ENCODE peak calls at places on chromosomes 2 and 18, in eight cellular contexts. I, U, T, M, A, V, Z and K are unnamed samples.

GRCh38 chr2:45477546-45477945 is 133.5 kb downstream of the SRBD1 start:
- DNase-seq in I (no peak), U (no peak), M (no peak), V (no peak), A (no peak), Z (no peak), T (no peak), K (peak; percentile 15)

GRCh38 chr2:37802899-37803379 is 122.1 kb upstream of the RMDN2 start:
- DNase-seq in T (no peak), V (peak; percentile 27), U (peak; percentile 88), I (no peak), Z (no peak), M (no peak), A (no peak), K (peak; percentile 47)

GRCh38 chr18:63775166-63775730 is at the start of gene SERPINB7:
- DNase-seq in A (no peak), T (no peak), Z (no peak), M (no peak), U (peak; percentile 93), V (no peak), I (no peak), K (no peak)

GRCh38 chr18:77208969-77209368 is 40.7 kb upstream of the GALR1 start:
- DNase-seq in Z (peak; percentile 34), T (no peak), M (no peak), V (no peak), I (no peak), U (peak; percentile 84), A (peak; percentile 64), K (no peak)

GRCh38 chr2:127472268-127472667 is 54.0 kb downstream of the IWS1 start:
- DNase-seq in T (no peak), Z (no peak), V (no peak), A (no peak), M (no peak), U (no peak), I (no peak), K (no peak)

GRCh38 chr18:499351-500229 is 911 bp downstream of the COLEC12 start:
- DNase-seq in Z (no peak), M (no peak), T (no peak), A (no peak), U (peak; percentile 80), V (no peak), I (no peak), K (peak; percentile 78)

GRCh38 chr2:64018715-64019082 is 529 bp downstream of the VPS54 start:
- DNase-seq in M (no peak), V (no peak), U (peak; percentile 43), T (no peak), Z (no peak), I (no peak), A (no peak), K (peak; percentile 76)

GRCh38 chr2:191150451-191151314 is at the start of gene STAT4:
- DNase-seq in A (no peak), V (no peak), Z (peak; percentile 45), T (no peak), U (peak; percentile 67), M (no peak), I (peak; percentile 71), K (peak; percentile 31)

GRCh38 chr2:208186465-208186864 is 3.4 kb downstream of the C2orf80 start:
- DNase-seq in V (no peak), I (no peak), A (no peak), Z (no peak), T (no peak), U (no peak), M (no peak), K (no peak)

GRCh38 chr2:41853427-41854191 is 194.2 kb upstream of the PKDCC start:
- DNase-seq in V (peak; percentile 10), U (peak; percentile 71), I (peak; percentile 55), A (no peak), Z (no peak), T (peak; percentile 39), M (peak; percentile 38), K (peak; percentile 80)

GRCh38 chr18:37963837-37964236 is 398.2 kb upstream of the CELF4 start:
- DNase-seq in I (no peak), U (no peak), A (no peak), M (no peak), Z (no peak), T (no peak), V (no peak), K (no peak)

GRCh38 chr18:58726671-58727070 is 55.4 kb downstream of the MALT1 start:
- DNase-seq in I (no peak), V (no peak), M (no peak), T (no peak), A (no peak), Z (no peak), U (no peak), K (no peak)